ENCODE peak calls at places on chromosomes 3 and 15, in seven cellular contexts. V is H9, R is uterus, Z is esophagus muscularis mucosa, D is stomach, H is A549, S is left ventricle myocardium inferior. C is an unnamed sample. For H3K4me1, the result is how much of the 10 kb centered on the place peaks cover.

GRCh38 chr3:45596290-45596791 is 1.8 kb downstream of the LIMD1 start:
- DNase-seq in V (no peak), R (no peak), Z (no peak), D (no peak), H (no peak), S (no peak), C (peak)

GRCh38 chr3:84967767-84968581 is 9.2 kb downstream of the CADM2 start:
- DNase-seq in V (no peak), R (no peak), Z (no peak), D (no peak), H (no peak), S (no peak), C (no peak)

GRCh38 chr3:43191116-43191515 is 85.2 kb upstream of the POMGNT2 start:
- DNase-seq in V (no peak), R (no peak), Z (no peak), D (no peak), H (no peak), S (no peak), C (no peak)

GRCh38 chr15:68526269-68526668 is 52.5 kb upstream of the CORO2B start:
- DNase-seq in V (no peak), R (no peak), Z (no peak), D (no peak), H (no peak), S (no peak), C (no peak)

GRCh38 chr3:161851941-161852566 is 355.4 kb downstream of the OTOL1 start:
- DNase-seq in V (peak), R (peak), Z (no peak), D (peak), H (peak), S (no peak), C (no peak)

GRCh38 chr3:70871909-70872656 is 559.6 kb upstream of the MDFIC2 start:
- DNase-seq in V (no peak), R (no peak), Z (no peak), D (no peak), H (no peak), S (no peak), C (no peak)

GRCh38 chr3:37504583-37505357 is 330.4 kb upstream of the LRRFIP2 start:
- DNase-seq in V (no peak), R (no peak), Z (no peak), D (no peak), H (no peak), S (no peak), C (no peak)

GRCh38 chr15:89119489-89120478 is 31.5 kb downstream of the ABHD2 start:
- DNase-seq in V (no peak), R (no peak), Z (no peak), D (no peak), H (peak), S (no peak), C (no peak)

GRCh38 chr3:99366663-99367429 is 271.5 kb upstream of the COL8A1 start:
- DNase-seq in V (peak), R (no peak), Z (no peak), D (no peak), H (no peak), S (no peak), C (no peak)

GRCh38 chr3:51637941-51638471 is 33.0 kb upstream of the TEX264 start:
- DNase-seq in V (peak), R (no peak), Z (no peak), D (peak), H (peak), S (no peak), C (no peak)

GRCh38 chr3:183664913-183665381 is 29.5 kb downstream of the KLHL24 start:
- DNase-seq in V (no peak), R (no peak), Z (no peak), D (no peak), H (no peak), S (no peak), C (no peak)

GRCh38 chr15:44381223-44381622 is 46.2 kb upstream of the CTDSPL2 start:
- DNase-seq in V (no peak), R (no peak), Z (no peak), D (no peak), H (no peak), S (no peak), C (no peak)

GRCh38 chr3:156630773-156631093 is 43.7 kb upstream of the TIPARP start:
- DNase-seq in V (no peak), R (no peak), Z (no peak), D (no peak), H (no peak), S (no peak), C (no peak)
- H3K4me1 ChIP-seq in V (under half), R (under half), Z (under half), D (under half), H (under half), S (under half), C (under half)

GRCh38 chr3:171195686-171196085 is 169.2 kb upstream of the SLC2A2 start:
- DNase-seq in V (no peak), R (no peak), Z (no peak), D (no peak), H (no peak), S (no peak), C (no peak)
- TF ChIP-seq CTCF in V (peak), R (no peak), Z (no peak), D (peak), H (no peak), S (no peak), C (no peak)

GRCh38 chr15:40908095-40908494 is 13.8 kb downstream of the VPS18 start:
- DNase-seq in V (peak), R (no peak), Z (no peak), D (no peak), H (no peak), S (no peak), C (peak)
- H3K4me1 ChIP-seq in V (under half), R (under half), Z (under half), D (under half), H (under half), S (half or more), C (half or more)

GRCh38 chr3:125313060-125313635 is 62.0 kb downstream of the ZNF148 start:
- DNase-seq in V (no peak), R (no peak), Z (no peak), D (no peak), H (no peak), S (no peak), C (no peak)
- TF ChIP-seq CTCF in V (no peak), R (no peak), Z (no peak), D (no peak), H (no peak), S (no peak), C (no peak)